ENCODE peak calls at places on chromosome 3, in six cellular contexts. U is NCI-H774, M is epithelial cell of prostate, Q is M059J, I is psoas muscle, E is pancreas. Y is an unnamed sample.

GRCh38 chr3:106083854-106084253 is 215.0 kb upstream of the CBLB start:
- DNase-seq in U (no peak), M (no peak), Q (no peak), I (no peak), E (no peak), Y (no peak)

GRCh38 chr3:25437953-25438352 is 9.9 kb downstream of the RARB start:
- DNase-seq in U (no peak), M (no peak), Q (no peak), I (no peak), E (no peak), Y (no peak)

GRCh38 chr3:72571052-72571451 is 277.2 kb downstream of the SHQ1 start:
- DNase-seq in U (no peak), M (no peak), Q (no peak), I (no peak), E (no peak), Y (no peak)

GRCh38 chr3:54427951-54428871 is 305.9 kb downstream of the CACNA2D3 start:
- DNase-seq in U (peak), M (peak), Q (peak), I (peak), E (no peak), Y (peak)

GRCh38 chr3:10669490-10670048 is 146.5 kb upstream of the SLC6A11 start:
- DNase-seq in U (no peak), M (no peak), Q (no peak), I (no peak), E (no peak), Y (no peak)

GRCh38 chr3:171774516-171774915 is 35.8 kb downstream of the PLD1 start:
- DNase-seq in U (no peak), M (no peak), Q (no peak), I (no peak), E (no peak), Y (no peak)

GRCh38 chr3:113769551-113769950 is 22.7 kb downstream of the ATP6V1A start:
- DNase-seq in U (no peak), M (no peak), Q (peak), I (no peak), E (no peak), Y (no peak)

GRCh38 chr3:98548544-98548943 is 16.8 kb downstream of the GPR15 start:
- DNase-seq in U (no peak), M (no peak), Q (no peak), I (no peak), E (no peak), Y (no peak)

GRCh38 chr3:106121491-106122289 is 252.9 kb upstream of the CBLB start:
- DNase-seq in U (no peak), M (no peak), Q (no peak), I (no peak), E (no peak), Y (no peak)

GRCh38 chr3:197575362-197575761 is 19.6 kb upstream of the BDH1 start:
- DNase-seq in U (no peak), M (no peak), Q (no peak), I (no peak), E (no peak), Y (no peak)

GRCh38 chr3:136343446-136343845 is 93.3 kb downstream of the PCCB start:
- DNase-seq in U (peak), M (peak), Q (no peak), I (no peak), E (no peak), Y (no peak)

GRCh38 chr3:45560270-45561020 is 34.1 kb upstream of the LIMD1 start:
- DNase-seq in U (no peak), M (no peak), Q (no peak), I (peak), E (no peak), Y (peak)

Y was measured in HL-60.